ENCODE peak calls at places on chromosomes 16 and 17, in eight cellular contexts. B is stimulated activated CD8-positive, alpha-beta memory T cell treated with anti-CD3 and anti-CD28 coated beads, Interleukin-12 subunit alpha, Interleukin-12 subunit beta, amount 100 ng/mL, for 4 hours; S is Calu3; K is COR-L47; Q is non-pigmented ciliary epithelial cell; T is fibroblast of mammary gland; J is iris pigment epithelial cell; C is effector memory CD4-positive, alpha-beta T cell. V is an unnamed sample.

GRCh38 chr17:19414396-19415280 is 3.6 kb downstream of the RNF112 start:
- DNase-seq in B (no peak), C (no peak), K (no peak), J (no peak), Q (no peak), S (no peak), T (no peak), V (no peak)

GRCh38 chr17:752620-753219 is 656 bp upstream of the GEMIN4 start:
- DNase-seq in K (peak), S (no peak), T (peak), Q (no peak), B (no peak), C (no peak), J (peak), V (peak)

GRCh38 chr17:78839762-78840529 is 668 bp downstream of the USP36 start:
- DNase-seq in Q (no peak), T (peak), C (peak), J (peak), S (peak), B (peak), K (no peak), V (no peak)

GRCh38 chr16:23729503-23730424 is 16.7 kb upstream of the ERN2 start:
- DNase-seq in B (no peak), T (peak), K (no peak), Q (no peak), C (no peak), S (peak), J (peak), V (no peak)

GRCh38 chr17:44269795-44270320 is 1.9 kb upstream of the SLC4A1 start:
- DNase-seq in T (no peak), Q (no peak), S (no peak), J (no peak), B (no peak), C (no peak), K (no peak), V (no peak)

GRCh38 chr17:7459961-7460545 is 15.2 kb downstream of the CHRNB1 start:
- DNase-seq in B (no peak), T (peak), C (no peak), Q (no peak), J (no peak), S (no peak), K (no peak), V (no peak)

GRCh38 chr17:16378631-16379282 is 2.1 kb upstream of the UBB start:
- DNase-seq in B (no peak), K (no peak), J (no peak), S (peak), T (no peak), C (no peak), Q (no peak), V (no peak)

GRCh38 chr16:88706288-88706964 is at the start of the genes CTU2 and RNF166:
- DNase-seq in S (peak), B (peak), Q (no peak), T (peak), K (peak), C (peak), J (peak), V (peak)

GRCh38 chr17:48228720-48229119 is 121.2 kb downstream of the SNX11 start:
- DNase-seq in S (no peak), J (no peak), Q (no peak), K (no peak), C (no peak), B (no peak), T (no peak), V (no peak)

GRCh38 chr17:83055911-83056582 is 23.4 kb upstream of the METRNL start:
- DNase-seq in C (no peak), K (no peak), Q (peak), S (no peak), T (peak), J (peak), B (no peak), V (no peak)

GRCh38 chr17:82094931-82095776 is 2.9 kb downstream of the FASN start:
- DNase-seq in J (no peak), S (no peak), T (no peak), Q (no peak), C (no peak), B (no peak), K (no peak), V (no peak)

GRCh38 chr17:44971776-44972483 is 3.8 kb upstream of the C1QL1 start:
- DNase-seq in K (no peak), C (no peak), T (peak), Q (peak), J (peak), S (no peak), B (peak), V (no peak)